ENCODE peak calls at places on chromosomes 5 and 9, in seven cellular contexts. E is neural progenitor cell, O is heart left ventricle, U is HCT116, N is mesendoderm, T is GM23338, I is A549. D is an unnamed sample. For H3K4me1, the result is how much of the 10 kb centered on the place peaks cover.

GRCh38 chr5:109740329-109740728 is 50.6 kb downstream of the MAN2A1 start:
- DNase-seq in O (peak), U (no peak), T (peak), I (no peak), E (peak), N (peak), D (no peak)

GRCh38 chr5:65120371-65120967 is 351.7 kb downstream of the CWC27 start:
- DNase-seq in E (no peak), O (no peak), N (no peak), U (no peak), I (no peak), T (no peak), D (peak)

GRCh38 chr9:124680049-124680448 is 91.1 kb downstream of the NR6A1 start:
- DNase-seq in U (no peak), T (no peak), E (no peak), N (no peak), I (no peak), O (no peak), D (no peak)

GRCh38 chr9:114799441-114799840 is 6.4 kb downstream of the TNFSF15 start:
- DNase-seq in E (peak), O (no peak), N (peak), T (peak), U (no peak), I (peak), D (peak)

GRCh38 chr9:115276621-115277020 is 158.7 kb upstream of the TNC start:
- DNase-seq in U (no peak), T (no peak), I (no peak), E (no peak), O (no peak), N (no peak), D (no peak)

GRCh38 chr9:92385953-92386352 is 18.4 kb downstream of the OGN start:
- DNase-seq in U (peak), I (no peak), N (no peak), O (no peak), T (no peak), E (no peak), D (peak)

GRCh38 chr5:44388504-44389409 is 463 bp downstream of the FGF10 start:
- DNase-seq in I (no peak), N (peak), O (peak), E (peak), T (peak), U (no peak), D (no peak)

GRCh38 chr9:116566677-116567488 is 120.2 kb upstream of the TRIM32 start:
- DNase-seq in E (no peak), N (no peak), T (no peak), U (no peak), O (no peak), I (peak), D (peak)

GRCh38 chr9:132238992-132239391 is 77.1 kb downstream of the NTNG2 start:
- DNase-seq in T (no peak), O (no peak), U (no peak), N (no peak), I (no peak), E (no peak), D (no peak)

GRCh38 chr5:73897886-73898285 is 271.9 kb downstream of the ARHGEF28 start:
- DNase-seq in T (no peak), N (no peak), I (no peak), U (no peak), E (no peak), O (peak), D (no peak)

GRCh38 chr9:112065781-112066606 is 109.1 kb downstream of the SUSD1 start:
- DNase-seq in O (no peak), I (no peak), U (peak), E (no peak), T (peak), N (peak), D (peak)

GRCh38 chr9:79671558-79671957 is 99.8 kb downstream of the TLE4 start:
- DNase-seq in N (no peak), T (no peak), E (no peak), O (no peak), I (no peak), U (no peak), D (peak)

GRCh38 chr9:14362175-14362574 is 48.2 kb upstream of the NFIB start:
- DNase-seq in N (no peak), I (no peak), U (no peak), E (no peak), T (no peak), O (no peak), D (no peak)

GRCh38 chr5:104178066-104178465 is 615.5 kb upstream of the NUDT12 start:
- DNase-seq in O (no peak), I (no peak), N (no peak), T (no peak), U (no peak), E (no peak), D (no peak)

GRCh38 chr5:176658817-176659216 is 11.5 kb downstream of the TSPAN17 start:
- DNase-seq in E (no peak), T (no peak), O (no peak), I (no peak), U (no peak), N (no peak), D (peak)

GRCh38 chr9:114214181-114214580 is 58.8 kb downstream of the COL27A1 start:
- DNase-seq in T (no peak), I (no peak), E (no peak), U (no peak), N (no peak), O (no peak), D (no peak)

GRCh38 chr5:73617510-73618279 is 8.3 kb upstream of the ARHGEF28 start:
- DNase-seq in U (no peak), O (no peak), E (no peak), T (no peak), N (no peak), I (no peak), D (peak)

GRCh38 chr5:446864-447263 is 3.9 kb downstream of the EXOC3 start:
- DNase-seq in T (peak), N (peak), I (peak), U (peak), O (peak), E (peak), D (peak)

GRCh38 chr5:178469975-178470692 is 120.1 kb downstream of the COL23A1 start:
- DNase-seq in I (no peak), N (peak), O (no peak), T (no peak), E (no peak), U (no peak), D (no peak)

GRCh38 chr5:14029185-14029584 is 84.7 kb upstream of the DNAH5 start:
- DNase-seq in O (no peak), U (no peak), E (no peak), I (no peak), N (no peak), T (no peak), D (no peak)

GRCh38 chr5:142253938-142254895 is 70.6 kb downstream of the SPRY4 start:
- DNase-seq in T (no peak), U (no peak), O (peak), E (no peak), N (no peak), I (no peak), D (no peak)

GRCh38 chr9:79858509-79858908 is 286.7 kb downstream of the TLE4 start:
- DNase-seq in N (no peak), O (no peak), U (no peak), T (no peak), I (peak), E (no peak), D (peak)

GRCh38 chr5:80216753-80217596 is 38.9 kb downstream of the SERINC5 start:
- DNase-seq in O (peak), N (no peak), E (peak), U (no peak), T (no peak), I (no peak), D (no peak)

GRCh38 chr9:126661521-126662251 is 48.0 kb downstream of the LMX1B start:
- DNase-seq in N (peak), T (peak), E (peak), I (no peak), U (peak), O (no peak), D (peak)

GRCh38 chr9:127923771-127924170 is 6.8 kb downstream of the PIP5KL1 start:
- DNase-seq in O (no peak), I (no peak), E (no peak), T (no peak), U (peak), N (no peak), D (no peak)

GRCh38 chr9:101445353-101446029 is 9.9 kb upstream of the ALDOB start:
- DNase-seq in U (no peak), N (no peak), T (no peak), E (no peak), I (no peak), O (no peak), D (peak)

GRCh38 chr9:136980669-136981478 is 1.9 kb upstream of the LCNL1 start:
- DNase-seq in E (no peak), T (no peak), U (no peak), I (no peak), N (no peak), O (peak), D (no peak)

GRCh38 chr9:136977223-136978072 is at the start of gene PTGDS:
- DNase-seq in I (no peak), N (no peak), O (peak), E (peak), T (peak), U (no peak), D (no peak)

GRCh38 chr9:136978073-136978864 is 965 bp downstream of the PTGDS start:
- DNase-seq in E (peak), I (peak), N (peak), T (peak), U (no peak), O (peak), D (peak)

GRCh38 chr9:136979769-136980587 is 2.7 kb downstream of the PTGDS start:
- DNase-seq in T (no peak), O (peak), E (no peak), N (peak), U (no peak), I (no peak), D (no peak)

DNA sequence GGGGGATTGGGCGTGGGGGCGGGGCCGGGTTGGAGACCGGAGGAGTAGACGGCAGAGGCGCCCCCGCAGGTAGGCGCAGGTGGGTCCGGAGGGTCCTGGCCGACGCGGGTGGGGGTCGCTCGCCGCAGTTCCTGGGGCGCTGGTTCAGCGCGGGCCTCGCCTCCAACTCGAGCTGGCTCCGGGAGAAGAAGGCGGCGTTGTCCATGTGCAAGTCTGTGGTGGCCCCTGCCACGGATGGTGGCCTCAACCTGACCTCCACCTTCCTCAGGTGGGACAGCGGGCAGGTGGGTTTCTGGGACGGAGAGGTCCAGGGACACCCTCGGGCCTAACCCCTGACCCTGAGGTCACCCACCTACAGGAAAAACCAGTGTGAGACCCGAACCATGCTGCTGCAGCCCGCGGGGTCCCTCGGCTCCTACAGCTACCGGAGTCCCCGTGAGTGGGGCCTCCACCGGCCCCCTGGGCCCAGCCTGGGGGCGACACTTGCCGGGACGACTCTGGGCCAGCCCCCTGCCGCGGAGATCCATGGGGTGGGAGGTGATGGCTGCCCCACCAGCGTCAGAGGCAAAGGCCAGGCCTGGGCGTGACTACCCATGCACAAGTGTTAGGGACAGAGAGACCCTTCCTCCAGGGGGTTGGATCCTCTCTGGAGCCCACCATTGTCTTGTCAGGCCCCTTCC is 1.7 kb downstream of the PTGDS start:
- DNase-seq in E (no peak), U (no peak), N (no peak), T (peak), O (peak), I (no peak), D (no peak)
- H3K4me3 ChIP-seq in E (no peak), U (no peak), N (no peak), T (peak), O (no peak), I (no peak), D (no peak)

DNA sequence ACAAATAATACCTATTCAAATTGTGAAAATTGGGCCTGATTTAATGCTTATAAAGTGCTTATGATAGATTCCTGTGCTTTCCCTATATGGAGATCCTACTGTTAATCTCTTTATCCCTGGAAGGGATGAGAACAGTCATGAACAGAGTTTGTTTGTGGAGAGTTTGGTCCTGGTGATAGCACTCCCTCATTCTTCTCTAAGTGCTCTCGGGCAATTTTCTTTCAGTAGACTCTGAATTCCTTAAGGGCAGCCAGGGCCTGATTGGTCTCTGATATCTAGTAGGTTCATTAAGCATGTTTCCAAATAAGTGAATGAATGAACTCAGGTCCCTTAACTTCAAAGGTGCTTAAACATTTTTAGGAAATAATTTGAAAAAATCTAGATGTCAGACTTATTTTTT is 104.2 kb upstream of the TUT7 start:
- DNase-seq in O (no peak), N (peak), I (no peak), U (no peak), T (no peak), E (peak), D (no peak)
- H3K4me1 ChIP-seq in O (under half), N (under half), I (under half), U (under half), T (under half), E (under half), D (under half)

DNA sequence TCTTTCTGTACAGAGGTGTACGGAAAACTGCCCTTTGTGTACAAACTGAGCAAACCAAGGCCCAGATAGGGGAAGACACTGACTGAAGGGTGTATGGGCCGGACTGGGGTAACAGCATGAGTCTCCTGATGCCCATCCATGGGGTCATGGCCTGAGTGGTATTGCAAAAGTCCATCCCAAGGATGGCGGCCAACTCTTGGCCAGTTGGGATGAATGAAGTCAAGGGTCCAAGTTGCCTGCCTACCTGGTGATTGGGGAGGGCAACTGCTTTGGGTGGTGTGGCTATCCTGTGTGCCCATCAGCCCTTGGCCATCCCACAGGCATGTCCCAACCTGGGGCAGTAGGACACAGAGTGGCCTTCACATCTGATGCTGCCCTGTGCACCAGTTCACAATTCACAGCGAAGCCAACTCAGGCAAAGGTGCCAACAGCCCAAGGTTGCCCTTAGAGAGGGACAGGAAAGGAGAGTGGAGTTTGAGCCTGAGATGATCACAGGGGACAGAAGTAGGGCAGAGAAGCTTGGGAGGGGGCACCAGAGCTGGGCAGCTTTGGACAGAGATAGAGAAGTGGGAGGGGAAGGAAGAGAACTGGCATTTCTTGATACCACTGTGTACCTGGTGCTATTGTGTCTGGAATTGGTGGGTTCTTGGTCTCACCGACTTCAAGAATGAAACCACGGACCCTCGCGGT is 46.6 kb downstream of the COL15A1 start:
- DNase-seq in O (no peak), E (no peak), N (no peak), U (no peak), T (no peak), I (no peak), D (no peak)
- H3K27ac ChIP-seq in O (peak), E (no peak), N (no peak), U (no peak), T (no peak), I (peak), D (no peak)

GRCh38 chr5:56813302-56813701 is 2.0 kb upstream of the MAP3K1 start:
- DNase-seq in E (no peak), O (no peak), T (no peak), N (no peak), I (no peak), U (no peak), D (no peak)
- H3K4me3 ChIP-seq in E (no peak), O (no peak), T (peak), N (no peak), I (no peak), U (no peak), D (no peak)

DNA sequence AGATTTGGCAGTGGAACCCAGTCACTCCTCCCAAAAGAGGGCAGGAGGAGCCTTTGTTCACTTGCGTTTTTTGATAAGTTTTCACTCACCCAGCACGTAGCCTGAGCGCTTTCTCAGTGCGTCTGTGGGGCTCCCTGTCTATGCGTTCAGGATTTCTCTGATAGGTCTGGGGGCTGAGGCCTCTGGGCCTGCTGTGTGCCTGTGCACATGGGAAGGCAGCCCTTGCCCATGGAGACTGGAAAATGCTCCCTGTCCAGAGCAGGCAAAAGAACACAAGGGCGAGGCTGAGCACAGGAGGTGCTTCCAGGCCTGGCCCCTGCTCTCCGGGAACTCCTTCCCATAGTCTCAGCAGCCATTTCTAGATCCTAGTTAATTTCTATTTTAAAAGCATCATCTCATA is 249.9 kb downstream of the FSTL4 start:
- DNase-seq in N (no peak), U (no peak), T (no peak), O (no peak), E (no peak), I (no peak), D (no peak)
- H3K4me1 ChIP-seq in N (under half), U (under half), T (under half), O (under half), E (half or more), I (under half), D (under half)

DNA sequence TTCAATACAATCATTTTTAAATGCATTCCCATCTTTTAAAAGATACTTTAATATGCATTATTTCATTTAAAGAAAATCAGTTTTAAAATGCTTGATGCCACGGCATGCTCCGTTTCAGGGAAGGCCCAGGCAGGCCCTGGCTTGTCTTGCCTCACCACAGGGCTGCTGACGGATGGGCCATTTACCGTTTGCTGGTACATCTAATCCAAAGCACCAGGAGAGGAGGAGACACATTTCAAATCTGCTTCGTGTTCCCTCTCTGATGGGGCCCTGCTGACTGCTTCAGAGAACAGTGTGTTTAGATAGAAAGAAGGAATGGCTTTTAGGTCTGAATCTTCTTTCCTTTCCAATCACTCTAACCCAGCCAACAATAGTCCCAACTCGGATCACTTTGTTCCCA is 185.2 kb downstream of the DCP2 start:
- DNase-seq in I (no peak), E (peak), N (no peak), T (no peak), U (no peak), O (peak), D (no peak)
- H3K27ac ChIP-seq in I (no peak), E (no peak), N (no peak), T (no peak), U (peak), O (peak), D (no peak)

GRCh38 chr9:684055-684949 is 157.2 kb upstream of the DMRT1 start:
- DNase-seq in E (peak), I (no peak), U (no peak), N (peak), O (no peak), T (peak), D (no peak)

GRCh38 chr9:680106-680505 is 161.4 kb upstream of the DMRT1 start:
- DNase-seq in U (no peak), I (no peak), O (no peak), T (no peak), N (no peak), E (no peak), D (no peak)

GRCh38 chr9:683509-684021 is 157.9 kb upstream of the DMRT1 start:
- DNase-seq in N (no peak), T (no peak), U (no peak), O (no peak), E (no peak), I (no peak), D (no peak)

GRCh38 chr9:684950-685340 is 156.6 kb upstream of the DMRT1 start:
- DNase-seq in N (no peak), T (no peak), I (no peak), U (no peak), O (no peak), E (no peak), D (no peak)

GRCh38 chr9:682633-683508 is 158.6 kb upstream of the DMRT1 start:
- DNase-seq in O (no peak), N (no peak), T (no peak), U (no peak), E (peak), I (no peak), D (peak)
- H3K4me3 ChIP-seq in O (no peak), N (no peak), T (no peak), U (no peak), E (no peak), I (peak), D (no peak)

D was measured in small intestine.